ENCODE peak calls at places on chromosome 9, in nine cellular contexts. One of them, this sample, is unnamed.

GRCh38 chr9:101636247-101636646 is 41.5 kb upstream of the PPP3R2 start:
- DNase-seq in amniotic epithelial cell: no peak
- DNase-seq in stimulated activated CD8-positive, alpha-beta memory T cell treated with anti-CD3 and anti-CD28 coated beads, Interleukin-15, amount 100 ng/mL, for 1 hour: no peak
- DNase-seq in T-cell: no peak
- DNase-seq in activated naive CD8-positive, alpha-beta T cell treated with anti-CD3 and anti-CD28 coated beads for 36 hours: no peak
- DNase-seq in nucleus accumbens: no peak
- DNase-seq in WTC11: no peak
- DNase-seq in putamen: no peak
- DNase-seq in ovary: no peak
- DNase-seq in this sample: no peak

GRCh38 chr9:114400219-114400618 is 12.4 kb upstream of the AKNA start:
- DNase-seq in activated naive CD8-positive, alpha-beta T cell treated with anti-CD3 and anti-CD28 coated beads for 36 hours: no peak
- DNase-seq in T-cell: no peak
- DNase-seq in amniotic epithelial cell: no peak
- DNase-seq in putamen: no peak
- DNase-seq in stimulated activated CD8-positive, alpha-beta memory T cell treated with anti-CD3 and anti-CD28 coated beads, Interleukin-15, amount 100 ng/mL, for 1 hour: no peak
- DNase-seq in WTC11: no peak
- DNase-seq in nucleus accumbens: no peak
- DNase-seq in ovary: no peak
- DNase-seq in this sample: no peak

GRCh38 chr9:129023036-129023907 is 4.9 kb downstream of the SH3GLB2 start:
- DNase-seq in T-cell: no peak
- DNase-seq in WTC11: no peak
- DNase-seq in stimulated activated CD8-positive, alpha-beta memory T cell treated with anti-CD3 and anti-CD28 coated beads, Interleukin-15, amount 100 ng/mL, for 1 hour: no peak
- DNase-seq in activated naive CD8-positive, alpha-beta T cell treated with anti-CD3 and anti-CD28 coated beads for 36 hours: no peak
- DNase-seq in amniotic epithelial cell: peak
- DNase-seq in ovary: peak
- DNase-seq in nucleus accumbens: no peak
- DNase-seq in putamen: no peak
- DNase-seq in this sample: peak

GRCh38 chr9:128550226-128550625 is 2.2 kb upstream of the SPTAN1 start:
- DNase-seq in nucleus accumbens: no peak
- DNase-seq in putamen: no peak
- DNase-seq in WTC11: no peak
- DNase-seq in T-cell: peak
- DNase-seq in activated naive CD8-positive, alpha-beta T cell treated with anti-CD3 and anti-CD28 coated beads for 36 hours: peak
- DNase-seq in amniotic epithelial cell: peak
- DNase-seq in stimulated activated CD8-positive, alpha-beta memory T cell treated with anti-CD3 and anti-CD28 coated beads, Interleukin-15, amount 100 ng/mL, for 1 hour: no peak
- DNase-seq in ovary: no peak
- DNase-seq in this sample: no peak

GRCh38 chr9:135770771-135771170 is 68.8 kb downstream of the KCNT1 start:
- DNase-seq in T-cell: no peak
- DNase-seq in activated naive CD8-positive, alpha-beta T cell treated with anti-CD3 and anti-CD28 coated beads for 36 hours: no peak
- DNase-seq in WTC11: no peak
- DNase-seq in nucleus accumbens: no peak
- DNase-seq in putamen: no peak
- DNase-seq in ovary: no peak
- DNase-seq in amniotic epithelial cell: no peak
- DNase-seq in stimulated activated CD8-positive, alpha-beta memory T cell treated with anti-CD3 and anti-CD28 coated beads, Interleukin-15, amount 100 ng/mL, for 1 hour: no peak
- DNase-seq in this sample: no peak

GRCh38 chr9:114259800-114260523 is 62.9 kb upstream of the ORM1 start:
- DNase-seq in ovary: no peak
- DNase-seq in T-cell: no peak
- DNase-seq in putamen: no peak
- DNase-seq in stimulated activated CD8-positive, alpha-beta memory T cell treated with anti-CD3 and anti-CD28 coated beads, Interleukin-15, amount 100 ng/mL, for 1 hour: no peak
- DNase-seq in nucleus accumbens: no peak
- DNase-seq in amniotic epithelial cell: no peak
- DNase-seq in WTC11: no peak
- DNase-seq in activated naive CD8-positive, alpha-beta T cell treated with anti-CD3 and anti-CD28 coated beads for 36 hours: no peak
- DNase-seq in this sample: no peak

GRCh38 chr9:6218099-6218502 is 2.5 kb downstream of the IL33 start:
- DNase-seq in nucleus accumbens: no peak
- DNase-seq in T-cell: no peak
- DNase-seq in putamen: no peak
- DNase-seq in amniotic epithelial cell: peak
- DNase-seq in activated naive CD8-positive, alpha-beta T cell treated with anti-CD3 and anti-CD28 coated beads for 36 hours: no peak
- DNase-seq in WTC11: no peak
- DNase-seq in ovary: no peak
- DNase-seq in stimulated activated CD8-positive, alpha-beta memory T cell treated with anti-CD3 and anti-CD28 coated beads, Interleukin-15, amount 100 ng/mL, for 1 hour: no peak
- DNase-seq in this sample: peak

GRCh38 chr9:437066-438015 is 222.7 kb downstream of the DOCK8 start:
- DNase-seq in ovary: no peak
- DNase-seq in T-cell: no peak
- DNase-seq in putamen: no peak
- DNase-seq in nucleus accumbens: no peak
- DNase-seq in WTC11: no peak
- DNase-seq in activated naive CD8-positive, alpha-beta T cell treated with anti-CD3 and anti-CD28 coated beads for 36 hours: no peak
- DNase-seq in amniotic epithelial cell: peak
- DNase-seq in stimulated activated CD8-positive, alpha-beta memory T cell treated with anti-CD3 and anti-CD28 coated beads, Interleukin-15, amount 100 ng/mL, for 1 hour: no peak
- DNase-seq in this sample: peak

GRCh38 chr9:129624947-129625346 is 1.0 kb upstream of the NTMT1 start:
- DNase-seq in WTC11: no peak
- DNase-seq in T-cell: no peak
- DNase-seq in activated naive CD8-positive, alpha-beta T cell treated with anti-CD3 and anti-CD28 coated beads for 36 hours: no peak
- DNase-seq in nucleus accumbens: no peak
- DNase-seq in amniotic epithelial cell: peak
- DNase-seq in ovary: no peak
- DNase-seq in stimulated activated CD8-positive, alpha-beta memory T cell treated with anti-CD3 and anti-CD28 coated beads, Interleukin-15, amount 100 ng/mL, for 1 hour: no peak
- DNase-seq in putamen: no peak
- DNase-seq in this sample: no peak

GRCh38 chr9:92292338-92293074 is 991 bp downstream of the IARS1 start:
- DNase-seq in nucleus accumbens: no peak
- DNase-seq in T-cell: no peak
- DNase-seq in amniotic epithelial cell: peak
- DNase-seq in ovary: no peak
- DNase-seq in activated naive CD8-positive, alpha-beta T cell treated with anti-CD3 and anti-CD28 coated beads for 36 hours: no peak
- DNase-seq in stimulated activated CD8-positive, alpha-beta memory T cell treated with anti-CD3 and anti-CD28 coated beads, Interleukin-15, amount 100 ng/mL, for 1 hour: no peak
- DNase-seq in putamen: no peak
- DNase-seq in WTC11: no peak
- DNase-seq in this sample: peak

GRCh38 chr9:124569942-124570341 is 62.7 kb upstream of the NR5A1 start:
- DNase-seq in amniotic epithelial cell: no peak
- DNase-seq in ovary: no peak
- DNase-seq in WTC11: no peak
- DNase-seq in activated naive CD8-positive, alpha-beta T cell treated with anti-CD3 and anti-CD28 coated beads for 36 hours: no peak
- DNase-seq in nucleus accumbens: no peak
- DNase-seq in putamen: no peak
- DNase-seq in T-cell: no peak
- DNase-seq in stimulated activated CD8-positive, alpha-beta memory T cell treated with anti-CD3 and anti-CD28 coated beads, Interleukin-15, amount 100 ng/mL, for 1 hour: no peak
- DNase-seq in this sample: no peak

GRCh38 chr9:87503970-87504369 is 6.3 kb downstream of the DAPK1 start:
- DNase-seq in T-cell: no peak
- DNase-seq in amniotic epithelial cell: no peak
- DNase-seq in putamen: no peak
- DNase-seq in ovary: no peak
- DNase-seq in nucleus accumbens: no peak
- DNase-seq in WTC11: no peak
- DNase-seq in activated naive CD8-positive, alpha-beta T cell treated with anti-CD3 and anti-CD28 coated beads for 36 hours: no peak
- DNase-seq in stimulated activated CD8-positive, alpha-beta memory T cell treated with anti-CD3 and anti-CD28 coated beads, Interleukin-15, amount 100 ng/mL, for 1 hour: no peak
- DNase-seq in this sample: no peak

GRCh38 chr9:125646222-125647100 is 60.5 kb downstream of the MAPKAP1 start:
- DNase-seq in activated naive CD8-positive, alpha-beta T cell treated with anti-CD3 and anti-CD28 coated beads for 36 hours: no peak
- DNase-seq in WTC11: no peak
- DNase-seq in amniotic epithelial cell: no peak
- DNase-seq in putamen: no peak
- DNase-seq in T-cell: no peak
- DNase-seq in ovary: no peak
- DNase-seq in stimulated activated CD8-positive, alpha-beta memory T cell treated with anti-CD3 and anti-CD28 coated beads, Interleukin-15, amount 100 ng/mL, for 1 hour: no peak
- DNase-seq in nucleus accumbens: no peak
- DNase-seq in this sample: peak

GRCh38 chr9:121783523-121784507 is 132.4 kb downstream of the DAB2IP start:
- DNase-seq in nucleus accumbens: no peak
- DNase-seq in T-cell: no peak
- DNase-seq in ovary: no peak
- DNase-seq in WTC11: peak
- DNase-seq in putamen: no peak
- DNase-seq in stimulated activated CD8-positive, alpha-beta memory T cell treated with anti-CD3 and anti-CD28 coated beads, Interleukin-15, amount 100 ng/mL, for 1 hour: no peak
- DNase-seq in activated naive CD8-positive, alpha-beta T cell treated with anti-CD3 and anti-CD28 coated beads for 36 hours: no peak
- DNase-seq in amniotic epithelial cell: no peak
- DNase-seq in this sample: no peak

GRCh38 chr9:126165755-126166154 is 160.9 kb upstream of the MVB12B start:
- DNase-seq in T-cell: no peak
- DNase-seq in activated naive CD8-positive, alpha-beta T cell treated with anti-CD3 and anti-CD28 coated beads for 36 hours: no peak
- DNase-seq in stimulated activated CD8-positive, alpha-beta memory T cell treated with anti-CD3 and anti-CD28 coated beads, Interleukin-15, amount 100 ng/mL, for 1 hour: no peak
- DNase-seq in amniotic epithelial cell: no peak
- DNase-seq in ovary: no peak
- DNase-seq in nucleus accumbens: no peak
- DNase-seq in putamen: no peak
- DNase-seq in WTC11: no peak
- DNase-seq in this sample: no peak

GRCh38 chr9:14221558-14221957 is 92.4 kb downstream of the NFIB start:
- DNase-seq in ovary: no peak
- DNase-seq in putamen: no peak
- DNase-seq in activated naive CD8-positive, alpha-beta T cell treated with anti-CD3 and anti-CD28 coated beads for 36 hours: no peak
- DNase-seq in T-cell: no peak
- DNase-seq in amniotic epithelial cell: peak
- DNase-seq in WTC11: no peak
- DNase-seq in stimulated activated CD8-positive, alpha-beta memory T cell treated with anti-CD3 and anti-CD28 coated beads, Interleukin-15, amount 100 ng/mL, for 1 hour: no peak
- DNase-seq in nucleus accumbens: no peak
- DNase-seq in this sample: peak

GRCh38 chr9:124625084-124625483 is 117.9 kb upstream of the NR5A1 start:
- DNase-seq in activated naive CD8-positive, alpha-beta T cell treated with anti-CD3 and anti-CD28 coated beads for 36 hours: no peak
- DNase-seq in nucleus accumbens: no peak
- DNase-seq in amniotic epithelial cell: no peak
- DNase-seq in stimulated activated CD8-positive, alpha-beta memory T cell treated with anti-CD3 and anti-CD28 coated beads, Interleukin-15, amount 100 ng/mL, for 1 hour: no peak
- DNase-seq in WTC11: no peak
- DNase-seq in putamen: no peak
- DNase-seq in ovary: no peak
- DNase-seq in T-cell: peak
- DNase-seq in this sample: no peak

GRCh38 chr9:137244486-137245449 is 3.7 kb downstream of the TUBB4B start:
- DNase-seq in nucleus accumbens: no peak
- DNase-seq in T-cell: no peak
- DNase-seq in WTC11: peak
- DNase-seq in amniotic epithelial cell: no peak
- DNase-seq in stimulated activated CD8-positive, alpha-beta memory T cell treated with anti-CD3 and anti-CD28 coated beads, Interleukin-15, amount 100 ng/mL, for 1 hour: no peak
- DNase-seq in putamen: no peak
- DNase-seq in activated naive CD8-positive, alpha-beta T cell treated with anti-CD3 and anti-CD28 coated beads for 36 hours: no peak
- DNase-seq in ovary: no peak
- DNase-seq in this sample: no peak

GRCh38 chr9:93254061-93254481 is 70.1 kb downstream of the WNK2 start:
- DNase-seq in amniotic epithelial cell: no peak
- DNase-seq in WTC11: no peak
- DNase-seq in ovary: no peak
- DNase-seq in T-cell: no peak
- DNase-seq in activated naive CD8-positive, alpha-beta T cell treated with anti-CD3 and anti-CD28 coated beads for 36 hours: no peak
- DNase-seq in nucleus accumbens: no peak
- DNase-seq in stimulated activated CD8-positive, alpha-beta memory T cell treated with anti-CD3 and anti-CD28 coated beads, Interleukin-15, amount 100 ng/mL, for 1 hour: no peak
- DNase-seq in putamen: no peak
- DNase-seq in this sample: no peak

GRCh38 chr9:122056484-122056883 is 36.6 kb downstream of the TTLL11 start:
- DNase-seq in ovary: no peak
- DNase-seq in T-cell: no peak
- DNase-seq in putamen: no peak
- DNase-seq in activated naive CD8-positive, alpha-beta T cell treated with anti-CD3 and anti-CD28 coated beads for 36 hours: no peak
- DNase-seq in amniotic epithelial cell: peak
- DNase-seq in stimulated activated CD8-positive, alpha-beta memory T cell treated with anti-CD3 and anti-CD28 coated beads, Interleukin-15, amount 100 ng/mL, for 1 hour: no peak
- DNase-seq in nucleus accumbens: no peak
- DNase-seq in WTC11: peak
- DNase-seq in this sample: no peak

GRCh38 chr9:124215551-124215910 is 42.2 kb upstream of the NEK6 start:
- DNase-seq in stimulated activated CD8-positive, alpha-beta memory T cell treated with anti-CD3 and anti-CD28 coated beads, Interleukin-15, amount 100 ng/mL, for 1 hour: no peak
- DNase-seq in amniotic epithelial cell: no peak
- DNase-seq in nucleus accumbens: no peak
- DNase-seq in WTC11: no peak
- DNase-seq in putamen: no peak
- DNase-seq in activated naive CD8-positive, alpha-beta T cell treated with anti-CD3 and anti-CD28 coated beads for 36 hours: no peak
- DNase-seq in T-cell: no peak
- DNase-seq in ovary: no peak
- DNase-seq in this sample: no peak

GRCh38 chr9:112378441-112379176 is 1.3 kb upstream of the HSDL2 start:
- DNase-seq in T-cell: no peak
- DNase-seq in stimulated activated CD8-positive, alpha-beta memory T cell treated with anti-CD3 and anti-CD28 coated beads, Interleukin-15, amount 100 ng/mL, for 1 hour: no peak
- DNase-seq in ovary: no peak
- DNase-seq in amniotic epithelial cell: no peak
- DNase-seq in activated naive CD8-positive, alpha-beta T cell treated with anti-CD3 and anti-CD28 coated beads for 36 hours: peak
- DNase-seq in nucleus accumbens: no peak
- DNase-seq in putamen: no peak
- DNase-seq in WTC11: no peak
- DNase-seq in this sample: peak

GRCh38 chr9:110036286-110036685 is 171.7 kb downstream of the C9orf152 start:
- DNase-seq in ovary: no peak
- DNase-seq in WTC11: no peak
- DNase-seq in T-cell: no peak
- DNase-seq in activated naive CD8-positive, alpha-beta T cell treated with anti-CD3 and anti-CD28 coated beads for 36 hours: no peak
- DNase-seq in putamen: no peak
- DNase-seq in nucleus accumbens: no peak
- DNase-seq in amniotic epithelial cell: no peak
- DNase-seq in stimulated activated CD8-positive, alpha-beta memory T cell treated with anti-CD3 and anti-CD28 coated beads, Interleukin-15, amount 100 ng/mL, for 1 hour: no peak
- DNase-seq in this sample: no peak

GRCh38 chr9:89743576-89744254 is 138.9 kb downstream of the GADD45G start:
- DNase-seq in nucleus accumbens: no peak
- DNase-seq in amniotic epithelial cell: no peak
- DNase-seq in putamen: no peak
- DNase-seq in WTC11: peak
- DNase-seq in stimulated activated CD8-positive, alpha-beta memory T cell treated with anti-CD3 and anti-CD28 coated beads, Interleukin-15, amount 100 ng/mL, for 1 hour: no peak
- DNase-seq in ovary: no peak
- DNase-seq in activated naive CD8-positive, alpha-beta T cell treated with anti-CD3 and anti-CD28 coated beads for 36 hours: peak
- DNase-seq in T-cell: peak
- DNase-seq in this sample: no peak

GRCh38 chr9:87471746-87472145 is 25.9 kb upstream of the DAPK1 start:
- DNase-seq in ovary: no peak
- DNase-seq in putamen: no peak
- DNase-seq in T-cell: no peak
- DNase-seq in nucleus accumbens: no peak
- DNase-seq in amniotic epithelial cell: no peak
- DNase-seq in WTC11: no peak
- DNase-seq in stimulated activated CD8-positive, alpha-beta memory T cell treated with anti-CD3 and anti-CD28 coated beads, Interleukin-15, amount 100 ng/mL, for 1 hour: no peak
- DNase-seq in activated naive CD8-positive, alpha-beta T cell treated with anti-CD3 and anti-CD28 coated beads for 36 hours: no peak
- DNase-seq in this sample: no peak

GRCh38 chr9:134661791-134662142 is 20.2 kb downstream of the COL5A1 start:
- DNase-seq in putamen: no peak
- DNase-seq in activated naive CD8-positive, alpha-beta T cell treated with anti-CD3 and anti-CD28 coated beads for 36 hours: no peak
- DNase-seq in T-cell: no peak
- DNase-seq in WTC11: no peak
- DNase-seq in ovary: no peak
- DNase-seq in nucleus accumbens: no peak
- DNase-seq in amniotic epithelial cell: no peak
- DNase-seq in stimulated activated CD8-positive, alpha-beta memory T cell treated with anti-CD3 and anti-CD28 coated beads, Interleukin-15, amount 100 ng/mL, for 1 hour: no peak
- DNase-seq in this sample: peak

GRCh38 chr9:90805006-90805993 is 3.7 kb downstream of the SYK start:
- DNase-seq in ovary: no peak
- DNase-seq in nucleus accumbens: no peak
- DNase-seq in WTC11: no peak
- DNase-seq in stimulated activated CD8-positive, alpha-beta memory T cell treated with anti-CD3 and anti-CD28 coated beads, Interleukin-15, amount 100 ng/mL, for 1 hour: no peak
- DNase-seq in amniotic epithelial cell: no peak
- DNase-seq in putamen: no peak
- DNase-seq in activated naive CD8-positive, alpha-beta T cell treated with anti-CD3 and anti-CD28 coated beads for 36 hours: no peak
- DNase-seq in T-cell: no peak
- DNase-seq in this sample: no peak

GRCh38 chr9:134028575-134029247 is 3.4 kb downstream of the BRD3OS start:
- DNase-seq in T-cell: no peak
- DNase-seq in amniotic epithelial cell: no peak
- DNase-seq in stimulated activated CD8-positive, alpha-beta memory T cell treated with anti-CD3 and anti-CD28 coated beads, Interleukin-15, amount 100 ng/mL, for 1 hour: no peak
- DNase-seq in putamen: no peak
- DNase-seq in ovary: no peak
- DNase-seq in activated naive CD8-positive, alpha-beta T cell treated with anti-CD3 and anti-CD28 coated beads for 36 hours: no peak
- DNase-seq in nucleus accumbens: no peak
- DNase-seq in WTC11: no peak
- DNase-seq in this sample: no peak

GRCh38 chr9:111633389-111633736 is 2.2 kb downstream of the DNAJC25 start:
- DNase-seq in stimulated activated CD8-positive, alpha-beta memory T cell treated with anti-CD3 and anti-CD28 coated beads, Interleukin-15, amount 100 ng/mL, for 1 hour: no peak
- DNase-seq in nucleus accumbens: no peak
- DNase-seq in WTC11: no peak
- DNase-seq in putamen: no peak
- DNase-seq in ovary: no peak
- DNase-seq in activated naive CD8-positive, alpha-beta T cell treated with anti-CD3 and anti-CD28 coated beads for 36 hours: no peak
- DNase-seq in amniotic epithelial cell: no peak
- DNase-seq in T-cell: no peak
- DNase-seq in this sample: no peak

GRCh38 chr9:131585375-131585774 is 40.1 kb downstream of the PRRT1B start:
- DNase-seq in activated naive CD8-positive, alpha-beta T cell treated with anti-CD3 and anti-CD28 coated beads for 36 hours: peak
- DNase-seq in stimulated activated CD8-positive, alpha-beta memory T cell treated with anti-CD3 and anti-CD28 coated beads, Interleukin-15, amount 100 ng/mL, for 1 hour: no peak
- DNase-seq in T-cell: peak
- DNase-seq in ovary: no peak
- DNase-seq in WTC11: no peak
- DNase-seq in putamen: no peak
- DNase-seq in nucleus accumbens: no peak
- DNase-seq in amniotic epithelial cell: peak
- DNase-seq in this sample: no peak

GRCh38 chr9:33123632-33124031 is 43.5 kb downstream of the B4GALT1 start:
- DNase-seq in putamen: no peak
- DNase-seq in WTC11: no peak
- DNase-seq in amniotic epithelial cell: no peak
- DNase-seq in nucleus accumbens: no peak
- DNase-seq in T-cell: no peak
- DNase-seq in activated naive CD8-positive, alpha-beta T cell treated with anti-CD3 and anti-CD28 coated beads for 36 hours: no peak
- DNase-seq in stimulated activated CD8-positive, alpha-beta memory T cell treated with anti-CD3 and anti-CD28 coated beads, Interleukin-15, amount 100 ng/mL, for 1 hour: no peak
- DNase-seq in ovary: no peak
- DNase-seq in this sample: no peak

This sample was measured in adipocyte.